ENCODE peak calls at places on chromosomes 3 and 15, in eight cellular contexts. W is colonic mucosa; T is pancreas; I is kidney; S is naive thymus-derived CD4-positive, alpha-beta T cell; A is heart right ventricle; Z is adrenal gland; K is endothelial cell of umbilical vein. V is an unnamed sample. For H3K4me1 and H3K9me3, the result is how much of the 10 kb centered on the place peaks cover.

GRCh38 chr15:45201557-45202246 is 13.9 kb upstream of the SHF start:
- DNase-seq in I (no peak), S (no peak), W (no peak), Z (no peak), K (no peak), A (no peak), T (no peak), V (no peak)

GRCh38 chr3:47512416-47513124 is 942 bp downstream of the ELP6 start:
- DNase-seq in I (peak), A (peak), K (peak), S (peak), W (peak), Z (peak), T (peak), V (peak)

GRCh38 chr15:86077070-86077469 is 2.6 kb upstream of the AGBL1 start:
- DNase-seq in A (no peak), T (no peak), S (no peak), I (no peak), W (no peak), Z (no peak), K (no peak), V (no peak)

GRCh38 chr3:40968666-40969065 is 230.6 kb upstream of the CTNNB1 start:
- DNase-seq in W (no peak), A (no peak), T (no peak), S (no peak), K (no peak), Z (no peak), I (no peak), V (no peak)

GRCh38 chr3:161014997-161015749 is 90.0 kb downstream of the B3GALNT1 start:
- DNase-seq in Z (no peak), T (no peak), K (no peak), S (no peak), I (no peak), W (no peak), A (no peak), V (no peak)

GRCh38 chr3:143344516-143345165 is 225.1 kb downstream of the CHST2 start:
- DNase-seq in Z (no peak), T (no peak), W (no peak), A (no peak), K (peak), S (no peak), I (no peak), V (no peak)

GRCh38 chr3:53243165-53243564 is 12.7 kb downstream of the TKT start:
- DNase-seq in T (no peak), S (no peak), I (no peak), A (no peak), K (peak), W (no peak), Z (peak), V (no peak)

GRCh38 chr3:141384575-141384974 is 16.3 kb downstream of the ZBTB38 start:
- DNase-seq in T (no peak), A (no peak), Z (no peak), K (no peak), I (no peak), W (no peak), S (no peak), V (no peak)

GRCh38 chr15:38524156-38524555 is 40.5 kb downstream of the RASGRP1 start:
- DNase-seq in T (no peak), I (no peak), W (no peak), K (no peak), S (no peak), A (no peak), Z (no peak), V (no peak)

GRCh38 chr3:73029321-73029796 is 32.1 kb upstream of the EBLN2 start:
- DNase-seq in K (peak), Z (peak), S (no peak), T (no peak), W (no peak), A (no peak), I (no peak), V (no peak)

GRCh38 chr3:150062492-150062891 is 91.8 kb upstream of the PFN2 start:
- DNase-seq in T (no peak), A (no peak), W (no peak), Z (no peak), K (no peak), I (no peak), S (no peak), V (no peak)

GRCh38 chr15:101445562-101446526 is 43.7 kb downstream of the PCSK6 start:
- DNase-seq in A (peak), T (no peak), I (peak), W (no peak), Z (no peak), S (no peak), K (peak), V (no peak)

GRCh38 chr3:77079988-77080585 is 40.2 kb downstream of the ROBO2 start:
- DNase-seq in A (no peak), S (no peak), T (no peak), I (no peak), W (no peak), K (no peak), Z (no peak), V (no peak)

GRCh38 chr15:34709866-34710265 is 44.9 kb downstream of the GJD2 start:
- DNase-seq in I (no peak), W (no peak), Z (no peak), S (no peak), A (no peak), K (no peak), T (no peak), V (no peak)

GRCh38 chr3:126734324-126734723 is 30.3 kb downstream of the CHCHD6 start:
- DNase-seq in K (no peak), A (no peak), W (no peak), Z (no peak), I (no peak), S (no peak), T (no peak), V (no peak)

GRCh38 chr3:198113219-198114053 is 153.4 kb downstream of the LMLN start:
- DNase-seq in A (no peak), S (no peak), K (peak), Z (peak), I (peak), T (no peak), W (no peak), V (peak)

GRCh38 chr15:57218826-57219576 is 157.3 kb upstream of the CGNL1 start:
- DNase-seq in S (no peak), W (no peak), I (no peak), A (no peak), Z (no peak), T (no peak), K (peak), V (no peak)

GRCh38 chr3:113270786-113271185 is 59.4 kb downstream of the BOC start:
- DNase-seq in A (no peak), T (no peak), K (no peak), S (no peak), I (peak), W (no peak), Z (no peak), V (no peak)

GRCh38 chr15:78634251-78635145 is 6.5 kb downstream of the CHRNB4 start:
- DNase-seq in Z (no peak), T (no peak), I (no peak), W (no peak), K (no peak), A (no peak), S (no peak), V (no peak)

GRCh38 chr3:43855674-43856299 is 165.0 kb downstream of the ABHD5 start:
- DNase-seq in W (peak), S (peak), Z (peak), T (peak), K (peak), I (no peak), A (peak), V (peak)

GRCh38 chr15:40066531-40066930 is 27.6 kb upstream of the SRP14 start:
- DNase-seq in K (no peak), W (no peak), A (no peak), I (no peak), Z (no peak), S (no peak), T (no peak), V (no peak)

GRCh38 chr3:107989651-107990050 is 101.2 kb downstream of the CD47 start:
- DNase-seq in I (no peak), T (no peak), S (no peak), W (no peak), K (no peak), A (no peak), Z (no peak), V (no peak)

GRCh38 chr15:78208887-78209645 is 25.3 kb downstream of the ACSBG1 start:
- DNase-seq in S (no peak), A (peak), K (no peak), T (no peak), W (peak), I (no peak), Z (no peak), V (no peak)

GRCh38 chr3:122893754-122894668 is 99.1 kb downstream of the SLC49A4 start:
- DNase-seq in W (no peak), S (no peak), A (peak), K (no peak), Z (no peak), T (no peak), I (no peak), V (no peak)

GRCh38 chr3:117408811-117409210 is 699.2 kb downstream of the TUSC7 start:
- DNase-seq in I (no peak), K (no peak), S (no peak), Z (no peak), A (no peak), W (no peak), T (no peak), V (no peak)

GRCh38 chr15:94387854-94388441 is 156.6 kb downstream of the MCTP2 start:
- DNase-seq in S (no peak), W (no peak), Z (no peak), K (no peak), A (no peak), T (no peak), I (no peak), V (no peak)

GRCh38 chr3:61381745-61382392 is 130.6 kb upstream of the FHIT start:
- DNase-seq in K (peak), T (no peak), A (no peak), W (no peak), Z (no peak), S (no peak), I (no peak), V (no peak)

GRCh38 chr15:29126821-29127461 is 142.7 kb downstream of the NSMCE3 start:
- DNase-seq in S (no peak), I (peak), K (no peak), T (peak), Z (no peak), W (no peak), A (no peak), V (no peak)

GRCh38 chr3:148235566-148235965 is 462.1 kb upstream of the AGTR1 start:
- DNase-seq in S (no peak), K (no peak), W (no peak), T (no peak), I (no peak), A (no peak), Z (no peak), V (no peak)

GRCh38 chr3:196408565-196409300 is 23.5 kb downstream of the UBXN7 start:
- DNase-seq in T (no peak), I (no peak), W (no peak), K (no peak), Z (no peak), A (no peak), S (no peak), V (no peak)

GRCh38 chr3:155701882-155702465 is 42.9 kb downstream of the PLCH1 start:
- DNase-seq in I (no peak), Z (no peak), T (no peak), K (peak), S (no peak), A (peak), W (no peak), V (no peak)

GRCh38 chr15:65389226-65389625 is 11.4 kb upstream of the IGDCC3 start:
- DNase-seq in T (no peak), I (peak), W (no peak), K (no peak), A (no peak), Z (no peak), S (no peak), V (no peak)

GRCh38 chr15:60006203-60006782 is 2.2 kb downstream of the FOXB1 start:
- DNase-seq in S (peak), I (peak), K (peak), W (peak), Z (peak), A (no peak), T (no peak), V (peak)
- H3K4me1 ChIP-seq in S (under half), I (under half), K (under half), W (under half), Z (under half), A (under half), T (under half), V (under half)

DNA sequence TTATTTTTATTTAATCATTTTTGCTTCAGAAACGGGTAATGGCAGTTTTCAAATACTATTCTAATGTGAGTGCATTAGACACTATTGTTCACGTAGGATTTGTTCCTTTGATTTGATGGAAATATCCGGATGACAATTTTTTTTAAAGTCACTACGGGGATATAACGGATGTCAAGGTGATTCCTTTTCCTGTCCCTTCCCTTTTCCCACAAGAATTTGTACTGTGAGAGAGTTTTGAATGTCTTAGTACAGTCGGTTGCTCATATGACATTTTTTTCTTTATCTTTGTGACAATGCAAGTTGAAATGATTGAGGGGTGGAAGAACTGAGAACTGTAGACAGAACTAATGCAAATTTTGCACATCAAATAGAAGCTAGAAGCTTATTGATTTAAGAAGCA is 209.5 kb downstream of the GRM7 start:
- DNase-seq in Z (no peak), W (no peak), K (no peak), S (no peak), I (no peak), T (no peak), A (no peak), V (no peak)
- H3K9me3 ChIP-seq in Z (under half), W (under half), K (under half), S (under half), I (under half), T (under half), A (under half), V (under half)

GRCh38 chr15:62935300-62936081 is 107.1 kb upstream of the TPM1 start:
- DNase-seq in W (no peak), Z (no peak), A (no peak), K (peak), I (no peak), S (no peak), T (no peak), V (no peak)

GRCh38 chr15:62934236-62934971 is 108.1 kb upstream of the TPM1 start:
- DNase-seq in Z (no peak), S (no peak), A (peak), T (no peak), I (no peak), W (no peak), K (no peak), V (no peak)

GRCh38 chr15:62933388-62933787 is 109.2 kb upstream of the TPM1 start:
- DNase-seq in Z (no peak), I (no peak), S (no peak), A (no peak), K (no peak), T (no peak), W (no peak), V (no peak)

GRCh38 chr15:62931650-62932049 is 110.9 kb upstream of the TPM1 start:
- DNase-seq in K (no peak), A (no peak), T (no peak), I (no peak), S (no peak), Z (no peak), W (no peak), V (no peak)

DNA sequence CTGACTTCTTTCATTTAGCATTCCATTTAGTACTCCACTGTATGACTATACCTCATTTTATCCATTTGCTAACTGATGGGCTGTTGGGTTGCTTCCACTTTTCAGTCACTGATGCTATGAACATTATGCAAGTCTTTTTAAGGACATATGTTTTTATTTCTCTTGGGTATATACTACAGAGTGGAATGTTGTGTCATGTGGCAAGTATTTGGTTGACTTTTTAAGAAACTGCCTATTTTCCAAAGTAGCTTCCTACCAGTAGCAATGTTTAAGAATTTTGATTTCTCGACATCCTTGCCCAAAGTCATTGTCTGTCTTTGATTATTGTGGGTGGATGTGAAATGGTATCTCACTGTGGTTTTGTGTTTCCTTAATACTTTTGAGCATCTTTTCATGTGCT is 110.1 kb upstream of the TPM1 start:
- DNase-seq in I (no peak), K (no peak), W (no peak), S (no peak), T (no peak), Z (no peak), A (no peak), V (no peak)
- H3K4me1 ChIP-seq in I (under half), K (under half), W (under half), S (under half), T (under half), Z (under half), A (under half), V (under half)

DNA sequence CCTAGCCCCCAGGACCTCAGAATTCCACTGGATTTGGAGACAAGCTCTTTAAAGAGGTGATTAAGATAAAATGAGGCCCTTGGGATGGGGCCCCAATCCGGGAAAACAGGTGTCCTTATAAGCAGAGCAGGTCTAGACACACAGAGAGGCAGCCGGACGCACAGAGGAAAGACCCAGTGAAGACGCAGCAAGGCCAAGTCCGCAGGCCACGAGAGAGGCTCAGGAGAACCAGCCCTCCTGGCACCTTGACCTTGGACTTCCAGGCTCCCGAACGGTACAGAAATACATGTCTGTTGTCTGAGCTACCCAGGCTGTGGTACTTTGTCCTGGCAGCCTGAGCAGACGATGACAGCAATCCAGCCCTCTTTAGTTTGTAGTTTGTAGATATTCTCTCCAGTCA is 324.5 kb downstream of the OCA2 start:
- DNase-seq in T (no peak), A (no peak), Z (no peak), K (no peak), W (no peak), I (no peak), S (no peak), V (no peak)
- H3K9me3 ChIP-seq in T (under half), A (under half), Z (under half), K (under half), W (under half), I (under half), S (under half), V (under half)

GRCh38 chr3:184791134-184791533 is 20.8 kb upstream of the VPS8 start:
- DNase-seq in I (no peak), K (no peak), T (no peak), S (no peak), Z (no peak), A (no peak), W (no peak), V (no peak)

GRCh38 chr3:184798120-184798519 is 13.8 kb upstream of the VPS8 start:
- DNase-seq in W (no peak), K (no peak), S (no peak), I (no peak), T (no peak), Z (no peak), A (no peak), V (no peak)

GRCh38 chr3:184796954-184797353 is 15.0 kb upstream of the VPS8 start:
- DNase-seq in A (no peak), Z (no peak), W (no peak), I (no peak), S (no peak), T (no peak), K (no peak), V (no peak)

GRCh38 chr3:184796551-184796950 is 15.4 kb upstream of the VPS8 start:
- DNase-seq in T (no peak), I (no peak), K (no peak), A (no peak), S (no peak), Z (no peak), W (no peak), V (no peak)

GRCh38 chr3:184795493-184796198 is 16.3 kb upstream of the VPS8 start:
- DNase-seq in I (no peak), A (no peak), Z (no peak), T (no peak), S (no peak), W (no peak), K (no peak), V (no peak)
- H3K4me1 ChIP-seq in I (under half), A (under half), Z (under half), T (under half), S (under half), W (under half), K (under half), V (under half)

DNA sequence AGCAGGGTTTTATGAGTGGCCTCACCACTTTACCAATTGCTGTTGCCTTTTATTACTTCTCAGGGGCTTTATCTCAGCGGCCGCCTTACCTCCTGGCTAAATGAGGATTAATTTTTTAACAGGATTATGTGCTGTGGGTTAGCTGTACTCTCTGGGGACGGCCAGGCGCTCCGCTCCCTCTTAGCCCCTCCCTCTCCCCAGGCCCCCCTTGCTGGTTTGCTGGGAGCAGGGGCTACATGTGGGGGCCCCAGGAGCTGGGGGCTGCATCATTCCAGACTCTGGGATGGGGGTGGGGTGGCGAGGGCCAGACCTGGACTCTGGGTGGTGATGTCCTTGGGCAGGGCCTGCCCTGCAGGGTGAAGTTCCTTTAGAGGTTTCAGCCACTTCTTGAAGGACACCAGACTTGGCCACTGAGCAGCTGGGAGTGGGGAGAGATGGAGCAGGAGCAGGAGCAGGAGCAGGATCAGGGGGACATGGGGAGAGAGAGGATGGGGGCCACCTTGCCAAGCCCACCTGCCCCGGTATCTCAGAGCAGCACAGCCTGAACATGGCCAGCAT is 196.1 kb downstream of the GOLGA6L6 start:
- DNase-seq in S (peak), A (no peak), T (no peak), W (no peak), K (no peak), Z (peak), I (peak), V (no peak)
- H3K9me3 ChIP-seq in S (under half), A (under half), T (under half), W (under half), K (half or more), Z (under half), I (under half), V (under half)

V was measured in left lung.